ENCODE peak calls at places on chromosome 9, in four cellular contexts. One of them, this sample, is unnamed.

GRCh38 chr9:71725590-71726338 is 42.5 kb downstream of the CEMIP2 start:
- DNase-seq in neural progenitor cell: no peak
- DNase-seq in PC-3: peak; percentile 92
- DNase-seq in HCT116: peak; percentile 79
- DNase-seq in this sample: peak; percentile 90

GRCh38 chr9:84067851-84068250 is 87.2 kb downstream of the RMI1 start:
- DNase-seq in neural progenitor cell: no peak
- DNase-seq in PC-3: no peak
- DNase-seq in HCT116: no peak
- DNase-seq in this sample: no peak

GRCh38 chr9:113592806-113593575 is 129.5 kb downstream of the RGS3 start:
- DNase-seq in neural progenitor cell: no peak
- DNase-seq in PC-3: no peak
- DNase-seq in HCT116: no peak
- DNase-seq in this sample: no peak

GRCh38 chr9:14356376-14356775 is 42.4 kb upstream of the NFIB start:
- DNase-seq in neural progenitor cell: no peak
- DNase-seq in PC-3: no peak
- DNase-seq in HCT116: no peak
- DNase-seq in this sample: no peak

GRCh38 chr9:86944974-86945867 is 2.1 kb downstream of the GAS1 start:
- DNase-seq in neural progenitor cell: peak; percentile 63
- DNase-seq in PC-3: no peak
- DNase-seq in HCT116: no peak
- DNase-seq in this sample: no peak

GRCh38 chr9:27470291-27470805 is 53.7 kb upstream of the IFNK start:
- DNase-seq in neural progenitor cell: peak; percentile 60
- DNase-seq in PC-3: no peak
- DNase-seq in HCT116: no peak
- DNase-seq in this sample: no peak

GRCh38 chr9:108703414-108703813 is 152.4 kb downstream of the ACTL7B start:
- DNase-seq in neural progenitor cell: no peak
- DNase-seq in PC-3: no peak
- DNase-seq in HCT116: no peak
- DNase-seq in this sample: no peak

GRCh38 chr9:90523953-90524352 is 118.7 kb downstream of the DIRAS2 start:
- DNase-seq in neural progenitor cell: no peak
- DNase-seq in PC-3: no peak
- DNase-seq in HCT116: no peak
- DNase-seq in this sample: no peak

GRCh38 chr9:101951598-101951997 is 213.2 kb upstream of the GRIN3A start:
- DNase-seq in neural progenitor cell: no peak
- DNase-seq in PC-3: no peak
- DNase-seq in HCT116: no peak
- DNase-seq in this sample: no peak

GRCh38 chr9:135809166-135809565 is 98.2 kb downstream of the CAMSAP1 start:
- DNase-seq in neural progenitor cell: no peak
- DNase-seq in PC-3: no peak
- DNase-seq in HCT116: no peak
- DNase-seq in this sample: peak; percentile 48

GRCh38 chr9:137694962-137695875 is 76.4 kb downstream of the EHMT1 start:
- DNase-seq in neural progenitor cell: peak; percentile 83
- DNase-seq in PC-3: peak; percentile 13
- DNase-seq in HCT116: no peak
- DNase-seq in this sample: no peak

GRCh38 chr9:88378317-88378716 is 9.9 kb upstream of the SPIN1 start:
- DNase-seq in neural progenitor cell: no peak
- DNase-seq in PC-3: no peak
- DNase-seq in HCT116: no peak
- DNase-seq in this sample: no peak

GRCh38 chr9:969310-969692 is 7.2 kb upstream of the DMRT3 start:
- DNase-seq in neural progenitor cell: peak; percentile 56
- DNase-seq in PC-3: no peak
- DNase-seq in HCT116: no peak
- DNase-seq in this sample: no peak

GRCh38 chr9:89701221-89701798 is 96.5 kb downstream of the GADD45G start:
- DNase-seq in neural progenitor cell: no peak
- DNase-seq in PC-3: no peak
- DNase-seq in HCT116: no peak
- DNase-seq in this sample: no peak

GRCh38 chr9:136481558-136481957 is 1.3 kb downstream of the SEC16A start:
- DNase-seq in neural progenitor cell: no peak
- DNase-seq in PC-3: peak; percentile 1
- DNase-seq in HCT116: no peak
- DNase-seq in this sample: no peak

GRCh38 chr9:96241391-96241809 is 60.6 kb downstream of the HSD17B3 start:
- DNase-seq in neural progenitor cell: no peak
- DNase-seq in PC-3: peak; percentile 86
- DNase-seq in HCT116: peak; percentile 82
- DNase-seq in this sample: peak; percentile 25

GRCh38 chr9:129174724-129175514 is 3.1 kb downstream of the IER5L start:
- DNase-seq in neural progenitor cell: peak; percentile 79
- DNase-seq in PC-3: peak; percentile 68
- DNase-seq in HCT116: peak; percentile 65
- DNase-seq in this sample: peak; percentile 87

GRCh38 chr9:125633116-125633743 is 73.8 kb downstream of the MAPKAP1 start:
- DNase-seq in neural progenitor cell: no peak
- DNase-seq in PC-3: peak; percentile 81
- DNase-seq in HCT116: no peak
- DNase-seq in this sample: no peak

GRCh38 chr9:95507456-95508241 is 9.1 kb downstream of the PTCH1 start:
- DNase-seq in neural progenitor cell: peak; percentile 62
- DNase-seq in PC-3: peak; percentile 32
- DNase-seq in HCT116: peak; percentile 63
- DNase-seq in this sample: peak; percentile 74

GRCh38 chr9:93552923-93553322 is 23.5 kb upstream of the PHF2 start:
- DNase-seq in neural progenitor cell: no peak
- DNase-seq in PC-3: no peak
- DNase-seq in HCT116: no peak
- DNase-seq in this sample: no peak

GRCh38 chr9:98533132-98533531 is 175.6 kb downstream of the GABBR2 start:
- DNase-seq in neural progenitor cell: no peak
- DNase-seq in PC-3: no peak
- DNase-seq in HCT116: no peak
- DNase-seq in this sample: peak; percentile 46

GRCh38 chr9:37251452-37251851 is 131.1 kb downstream of the ZCCHC7 start:
- DNase-seq in neural progenitor cell: peak; percentile 96
- DNase-seq in PC-3: no peak
- DNase-seq in HCT116: no peak
- DNase-seq in this sample: no peak

GRCh38 chr9:113807173-113808061 is 68.7 kb upstream of the ZNF618 start:
- DNase-seq in neural progenitor cell: peak; percentile 60
- DNase-seq in PC-3: peak; percentile 64
- DNase-seq in HCT116: peak; percentile 33
- DNase-seq in this sample: peak; percentile 26

GRCh38 chr9:82105729-82106128 is 117.2 kb downstream of the SPATA31D1 start:
- DNase-seq in neural progenitor cell: no peak
- DNase-seq in PC-3: peak; percentile 17
- DNase-seq in HCT116: no peak
- DNase-seq in this sample: no peak

GRCh38 chr9:4667681-4668080 is 1.4 kb upstream of the SPATA6L start:
- DNase-seq in neural progenitor cell: no peak
- DNase-seq in PC-3: no peak
- DNase-seq in HCT116: no peak
- DNase-seq in this sample: no peak

GRCh38 chr9:16266648-16267276 is 603.7 kb downstream of the BNC2 start:
- DNase-seq in neural progenitor cell: peak; percentile 13
- DNase-seq in PC-3: peak; percentile 22
- DNase-seq in HCT116: no peak
- DNase-seq in this sample: no peak

GRCh38 chr9:87116492-87116891 is 169.2 kb upstream of the GAS1 start:
- DNase-seq in neural progenitor cell: no peak
- DNase-seq in PC-3: no peak
- DNase-seq in HCT116: no peak
- DNase-seq in this sample: no peak

GRCh38 chr9:70439991-70440706 is 25.7 kb upstream of the KLF9 start:
- DNase-seq in neural progenitor cell: no peak
- DNase-seq in PC-3: no peak
- DNase-seq in HCT116: no peak
- DNase-seq in this sample: peak; percentile 67
- H3K4me2 ChIP-seq in neural progenitor cell: no peak overlapping the region
- H3K4me2 ChIP-seq in PC-3: no peak overlapping the region
- H3K4me2 ChIP-seq in HCT116: no peak overlapping the region
- H3K4me2 ChIP-seq in this sample: peak overlapping the region; percentile 31

GRCh38 chr9:132181796-132182521 is 20.1 kb downstream of the NTNG2 start:
- DNase-seq in neural progenitor cell: peak; percentile 62
- DNase-seq in PC-3: no peak
- DNase-seq in HCT116: no peak
- DNase-seq in this sample: no peak
- H3K27me3 ChIP-seq in neural progenitor cell: no peaks in the 10 kb centered on the region
- H3K27me3 ChIP-seq in PC-3: no peaks in the 10 kb centered on the region
- H3K27me3 ChIP-seq in HCT116: peaks cover 3% of the 10 kb centered on the region
- H3K27me3 ChIP-seq in this sample: peaks cover 36% of the 10 kb centered on the region

GRCh38 chr9:110066929-110067716 is 140.8 kb downstream of the C9orf152 start:
- DNase-seq in neural progenitor cell: no peak
- DNase-seq in PC-3: no peak
- DNase-seq in HCT116: no peak
- DNase-seq in this sample: no peak
- H3K27ac ChIP-seq in neural progenitor cell: no peak overlapping the region
- H3K27ac ChIP-seq in PC-3: no peak overlapping the region
- H3K27ac ChIP-seq in HCT116: no peak overlapping the region
- H3K27ac ChIP-seq in this sample: no peak overlapping the region

DNA sequence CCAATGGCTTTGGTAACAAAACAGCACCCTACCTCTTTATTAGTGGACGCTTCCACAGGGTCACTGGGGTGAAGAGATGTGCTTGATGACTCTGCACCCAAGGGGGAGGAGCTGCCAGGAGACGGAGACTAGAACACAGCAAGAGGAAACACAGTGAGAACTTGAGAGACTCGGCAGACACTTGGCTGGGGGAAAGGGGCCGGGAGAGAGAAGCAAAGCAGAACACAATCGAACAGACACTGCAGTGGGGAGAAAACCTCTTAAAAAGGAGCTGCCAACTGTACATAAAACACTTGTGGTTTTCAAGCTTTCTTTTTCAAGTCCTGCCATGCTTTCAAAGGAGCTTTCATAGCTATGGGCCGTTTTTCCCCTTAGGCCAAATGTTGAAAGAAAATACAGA is 151.0 kb downstream of the ENTREP1 start:
- DNase-seq in neural progenitor cell: no peak
- DNase-seq in PC-3: no peak
- DNase-seq in HCT116: no peak
- DNase-seq in this sample: no peak
- H3K4me2 ChIP-seq in neural progenitor cell: no peak overlapping the region
- H3K4me2 ChIP-seq in PC-3: no peak overlapping the region
- H3K4me2 ChIP-seq in HCT116: no peak overlapping the region
- H3K4me2 ChIP-seq in this sample: no peak overlapping the region

DNA sequence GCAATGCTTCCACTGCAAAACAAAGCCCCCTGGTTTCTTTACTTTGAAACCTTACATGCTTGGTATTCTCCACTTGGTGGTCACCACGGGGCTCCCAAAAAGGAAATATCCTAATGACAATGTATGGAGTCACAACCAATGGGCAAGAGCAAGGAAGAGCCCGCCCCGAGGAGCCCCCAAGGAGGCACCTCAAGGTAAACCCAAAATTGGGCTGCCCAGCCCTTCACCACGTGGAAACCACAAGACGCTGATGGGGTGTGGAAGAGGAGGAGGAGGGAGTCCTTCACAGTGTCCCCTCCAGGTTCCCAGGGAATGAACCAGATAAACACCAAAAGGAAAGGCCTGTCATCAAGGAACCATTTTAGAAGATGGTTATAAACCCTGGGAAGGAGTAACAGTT is 3.8 kb downstream of the ROR2 start:
- DNase-seq in neural progenitor cell: no peak
- DNase-seq in PC-3: no peak
- DNase-seq in HCT116: no peak
- DNase-seq in this sample: no peak
- H3K27me3 ChIP-seq in neural progenitor cell: peaks cover 10% of the 10 kb centered on the region
- H3K27me3 ChIP-seq in PC-3: peaks cover 77% of the 10 kb centered on the region
- H3K27me3 ChIP-seq in HCT116: no peaks in the 10 kb centered on the region
- H3K27me3 ChIP-seq in this sample: peaks cover 52% of the 10 kb centered on the region

GRCh38 chr9:76798527-76798926 is 34.3 kb downstream of the PCA3 start:
- DNase-seq in neural progenitor cell: no peak
- DNase-seq in PC-3: no peak
- DNase-seq in HCT116: no peak
- DNase-seq in this sample: no peak

GRCh38 chr9:76799481-76799880 is 35.2 kb downstream of the PCA3 start:
- DNase-seq in neural progenitor cell: no peak
- DNase-seq in PC-3: no peak
- DNase-seq in HCT116: no peak
- DNase-seq in this sample: no peak

GRCh38 chr9:76800901-76801300 is 36.7 kb downstream of the PCA3 start:
- DNase-seq in neural progenitor cell: no peak
- DNase-seq in PC-3: no peak
- DNase-seq in HCT116: no peak
- DNase-seq in this sample: no peak

GRCh38 chr9:76803762-76804161 is 39.5 kb downstream of the PCA3 start:
- DNase-seq in neural progenitor cell: no peak
- DNase-seq in PC-3: no peak
- DNase-seq in HCT116: no peak
- DNase-seq in this sample: no peak

GRCh38 chr9:76803083-76803482 is 38.8 kb downstream of the PCA3 start:
- DNase-seq in neural progenitor cell: no peak
- DNase-seq in PC-3: no peak
- DNase-seq in HCT116: no peak
- DNase-seq in this sample: no peak
- H3K27ac ChIP-seq in neural progenitor cell: no peak overlapping the region
- H3K27ac ChIP-seq in PC-3: no peak overlapping the region
- H3K27ac ChIP-seq in HCT116: no peak overlapping the region
- H3K27ac ChIP-seq in this sample: no peak overlapping the region

This sample was measured in astrocyte.